ENCODE peak calls at places on chromosomes 2 and 18, in ten cellular contexts. One of them, this sample, is unnamed.

GRCh38 chr18:58321986-58322385 is 278.0 kb downstream of the NEDD4L start:
- DNase-seq in H9: no peak
- DNase-seq in OCI-LY7: peak
- DNase-seq in GM23248: peak
- DNase-seq in hepatocyte: peak
- DNase-seq in neuronal stem cell: no peak
- DNase-seq in fibroblast of lung: peak
- DNase-seq in SK-N-SH: peak
- DNase-seq in PC-9: peak
- DNase-seq in neural progenitor cell: peak
- DNase-seq in this sample: peak

GRCh38 chr2:161586517-161587167 is 37.6 kb upstream of the SLC4A10 start:
- DNase-seq in neural progenitor cell: peak
- DNase-seq in H9: no peak
- DNase-seq in GM23248: peak
- DNase-seq in SK-N-SH: peak
- DNase-seq in OCI-LY7: peak
- DNase-seq in hepatocyte: peak
- DNase-seq in fibroblast of lung: peak
- DNase-seq in neuronal stem cell: peak
- DNase-seq in PC-9: no peak
- DNase-seq in this sample: peak

GRCh38 chr2:157492189-157492773 is 48.4 kb upstream of the CYTIP start:
- DNase-seq in fibroblast of lung: peak
- DNase-seq in GM23248: peak
- DNase-seq in neural progenitor cell: peak
- DNase-seq in SK-N-SH: peak
- DNase-seq in neuronal stem cell: peak
- DNase-seq in hepatocyte: peak
- DNase-seq in OCI-LY7: peak
- DNase-seq in H9: peak
- DNase-seq in PC-9: no peak
- DNase-seq in this sample: peak

GRCh38 chr2:240791821-240792657 is 28.0 kb downstream of the KIF1A start:
- DNase-seq in neuronal stem cell: peak
- DNase-seq in H9: no peak
- DNase-seq in GM23248: no peak
- DNase-seq in neural progenitor cell: peak
- DNase-seq in hepatocyte: peak
- DNase-seq in PC-9: no peak
- DNase-seq in OCI-LY7: no peak
- DNase-seq in SK-N-SH: no peak
- DNase-seq in fibroblast of lung: no peak
- DNase-seq in this sample: no peak

GRCh38 chr2:100630473-100630977 is 67.7 kb downstream of the PDCL3 start:
- DNase-seq in hepatocyte: no peak
- DNase-seq in fibroblast of lung: no peak
- DNase-seq in PC-9: no peak
- DNase-seq in H9: no peak
- DNase-seq in SK-N-SH: no peak
- DNase-seq in GM23248: no peak
- DNase-seq in neuronal stem cell: no peak
- DNase-seq in neural progenitor cell: no peak
- DNase-seq in OCI-LY7: no peak
- DNase-seq in this sample: no peak

GRCh38 chr2:173866858-173867620 is 98.1 kb downstream of the SP3 start:
- DNase-seq in GM23248: peak
- DNase-seq in SK-N-SH: peak
- DNase-seq in OCI-LY7: no peak
- DNase-seq in fibroblast of lung: no peak
- DNase-seq in neuronal stem cell: no peak
- DNase-seq in H9: no peak
- DNase-seq in neural progenitor cell: peak
- DNase-seq in hepatocyte: no peak
- DNase-seq in PC-9: no peak
- DNase-seq in this sample: no peak

GRCh38 chr2:172063446-172063845 is 21.9 kb upstream of the DLX1 start:
- DNase-seq in fibroblast of lung: no peak
- DNase-seq in SK-N-SH: no peak
- DNase-seq in H9: no peak
- DNase-seq in neural progenitor cell: no peak
- DNase-seq in GM23248: no peak
- DNase-seq in OCI-LY7: no peak
- DNase-seq in hepatocyte: no peak
- DNase-seq in neuronal stem cell: no peak
- DNase-seq in PC-9: no peak
- DNase-seq in this sample: no peak

GRCh38 chr2:102024410-102024809 is 32.6 kb downstream of the IL1R2 start:
- DNase-seq in fibroblast of lung: no peak
- DNase-seq in H9: no peak
- DNase-seq in SK-N-SH: no peak
- DNase-seq in PC-9: no peak
- DNase-seq in neuronal stem cell: no peak
- DNase-seq in hepatocyte: no peak
- DNase-seq in neural progenitor cell: no peak
- DNase-seq in OCI-LY7: no peak
- DNase-seq in GM23248: no peak
- DNase-seq in this sample: no peak

GRCh38 chr18:39448942-39449341 is 1883.3 kb upstream of the CELF4 start:
- DNase-seq in PC-9: no peak
- DNase-seq in SK-N-SH: no peak
- DNase-seq in neural progenitor cell: no peak
- DNase-seq in neuronal stem cell: no peak
- DNase-seq in GM23248: peak
- DNase-seq in OCI-LY7: no peak
- DNase-seq in H9: no peak
- DNase-seq in hepatocyte: no peak
- DNase-seq in fibroblast of lung: no peak
- DNase-seq in this sample: no peak

GRCh38 chr2:78418041-78418440 is 607.5 kb upstream of the REG3G start:
- DNase-seq in hepatocyte: peak
- DNase-seq in neural progenitor cell: no peak
- DNase-seq in SK-N-SH: no peak
- DNase-seq in GM23248: no peak
- DNase-seq in fibroblast of lung: no peak
- DNase-seq in OCI-LY7: no peak
- DNase-seq in PC-9: no peak
- DNase-seq in H9: no peak
- DNase-seq in neuronal stem cell: no peak
- DNase-seq in this sample: no peak

GRCh38 chr2:76311713-76312112 is 601.0 kb upstream of the GCFC2 start:
- DNase-seq in H9: no peak
- DNase-seq in SK-N-SH: no peak
- DNase-seq in OCI-LY7: no peak
- DNase-seq in hepatocyte: no peak
- DNase-seq in fibroblast of lung: no peak
- DNase-seq in neuronal stem cell: no peak
- DNase-seq in GM23248: no peak
- DNase-seq in PC-9: no peak
- DNase-seq in neural progenitor cell: no peak
- DNase-seq in this sample: no peak

GRCh38 chr18:12885500-12885899 is 1.5 kb upstream of the PTPN2 start:
- DNase-seq in SK-N-SH: no peak
- DNase-seq in GM23248: no peak
- DNase-seq in H9: peak
- DNase-seq in neuronal stem cell: no peak
- DNase-seq in OCI-LY7: no peak
- DNase-seq in hepatocyte: no peak
- DNase-seq in neural progenitor cell: no peak
- DNase-seq in PC-9: no peak
- DNase-seq in fibroblast of lung: no peak
- DNase-seq in this sample: peak

GRCh38 chr2:121974919-121975654 is 219.6 kb downstream of the TSN start:
- DNase-seq in neural progenitor cell: peak
- DNase-seq in SK-N-SH: peak
- DNase-seq in PC-9: peak
- DNase-seq in hepatocyte: peak
- DNase-seq in H9: peak
- DNase-seq in fibroblast of lung: peak
- DNase-seq in neuronal stem cell: peak
- DNase-seq in OCI-LY7: peak
- DNase-seq in GM23248: peak
- DNase-seq in this sample: peak

GRCh38 chr18:26215247-26215970 is 10.8 kb upstream of the TAF4B start:
- DNase-seq in OCI-LY7: peak
- DNase-seq in GM23248: no peak
- DNase-seq in hepatocyte: no peak
- DNase-seq in neural progenitor cell: no peak
- DNase-seq in PC-9: no peak
- DNase-seq in neuronal stem cell: no peak
- DNase-seq in SK-N-SH: no peak
- DNase-seq in fibroblast of lung: no peak
- DNase-seq in H9: no peak
- DNase-seq in this sample: no peak

GRCh38 chr2:226211439-226211838 is 588.2 kb downstream of the IRS1 start:
- DNase-seq in fibroblast of lung: peak
- DNase-seq in OCI-LY7: no peak
- DNase-seq in GM23248: peak
- DNase-seq in PC-9: no peak
- DNase-seq in hepatocyte: no peak
- DNase-seq in SK-N-SH: no peak
- DNase-seq in H9: no peak
- DNase-seq in neuronal stem cell: no peak
- DNase-seq in neural progenitor cell: no peak
- DNase-seq in this sample: no peak

GRCh38 chr2:152222975-152223638 is 47.5 kb upstream of the STAM2 start:
- DNase-seq in GM23248: peak
- DNase-seq in neural progenitor cell: peak
- DNase-seq in fibroblast of lung: peak
- DNase-seq in hepatocyte: peak
- DNase-seq in neuronal stem cell: no peak
- DNase-seq in SK-N-SH: peak
- DNase-seq in PC-9: no peak
- DNase-seq in OCI-LY7: no peak
- DNase-seq in H9: no peak
- DNase-seq in this sample: peak

GRCh38 chr2:43611987-43612894 is 16.4 kb upstream of the THADA start:
- DNase-seq in OCI-LY7: peak
- DNase-seq in H9: peak
- DNase-seq in neural progenitor cell: peak
- DNase-seq in hepatocyte: peak
- DNase-seq in PC-9: peak
- DNase-seq in neuronal stem cell: peak
- DNase-seq in GM23248: peak
- DNase-seq in fibroblast of lung: peak
- DNase-seq in SK-N-SH: peak
- DNase-seq in this sample: peak
- H2AFZ ChIP-seq in OCI-LY7: no peak
- H2AFZ ChIP-seq in H9: no peak
- H2AFZ ChIP-seq in neural progenitor cell: peak
- H2AFZ ChIP-seq in hepatocyte: no peak
- H2AFZ ChIP-seq in PC-9: no peak
- H2AFZ ChIP-seq in neuronal stem cell: peak
- H2AFZ ChIP-seq in GM23248: no peak
- H2AFZ ChIP-seq in fibroblast of lung: no peak
- H2AFZ ChIP-seq in SK-N-SH: peak
- H2AFZ ChIP-seq in this sample: peak

GRCh38 chr2:45166229-45166890 is 157.1 kb upstream of the SIX2 start:
- DNase-seq in SK-N-SH: no peak
- DNase-seq in H9: no peak
- DNase-seq in OCI-LY7: no peak
- DNase-seq in fibroblast of lung: no peak
- DNase-seq in hepatocyte: no peak
- DNase-seq in neural progenitor cell: peak
- DNase-seq in GM23248: no peak
- DNase-seq in neuronal stem cell: peak
- DNase-seq in PC-9: no peak
- DNase-seq in this sample: no peak

GRCh38 chr2:45167885-45168284 is 158.6 kb upstream of the SIX2 start:
- DNase-seq in hepatocyte: no peak
- DNase-seq in fibroblast of lung: no peak
- DNase-seq in PC-9: no peak
- DNase-seq in H9: no peak
- DNase-seq in OCI-LY7: no peak
- DNase-seq in neural progenitor cell: peak
- DNase-seq in neuronal stem cell: peak
- DNase-seq in GM23248: no peak
- DNase-seq in SK-N-SH: no peak
- DNase-seq in this sample: peak

DNA sequence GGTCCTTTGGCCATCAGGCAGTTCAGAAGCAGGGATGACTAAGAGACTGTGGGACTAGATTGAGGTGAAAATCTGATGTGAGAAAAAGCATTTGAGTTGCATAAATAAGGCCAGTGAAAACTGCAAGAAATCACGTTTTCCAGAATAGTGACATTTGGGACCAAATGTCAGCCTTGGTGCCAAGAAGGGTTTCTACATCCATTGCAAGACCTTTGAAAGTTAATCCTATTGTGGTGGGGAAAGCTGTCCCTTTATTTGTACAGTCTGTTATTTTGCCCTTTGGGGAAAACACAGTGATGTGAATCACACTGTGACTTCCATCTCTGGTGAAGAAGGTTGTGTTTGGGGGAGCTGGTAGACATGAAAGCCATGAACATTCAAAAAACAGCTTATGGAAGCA is 153.5 kb upstream of the SIX2 start:
- DNase-seq in PC-9: no peak
- DNase-seq in GM23248: no peak
- DNase-seq in neural progenitor cell: no peak
- DNase-seq in SK-N-SH: no peak
- DNase-seq in neuronal stem cell: no peak
- DNase-seq in hepatocyte: no peak
- DNase-seq in fibroblast of lung: no peak
- DNase-seq in H9: no peak
- DNase-seq in OCI-LY7: no peak
- DNase-seq in this sample: no peak
- H3K27ac ChIP-seq in PC-9: no peak
- H3K27ac ChIP-seq in GM23248: no peak
- H3K27ac ChIP-seq in neural progenitor cell: no peak
- H3K27ac ChIP-seq in SK-N-SH: no peak
- H3K27ac ChIP-seq in neuronal stem cell: no peak
- H3K27ac ChIP-seq in hepatocyte: no peak
- H3K27ac ChIP-seq in fibroblast of lung: no peak
- H3K27ac ChIP-seq in H9: no peak
- H3K27ac ChIP-seq in OCI-LY7: no peak
- H3K27ac ChIP-seq in this sample: no peak

GRCh38 chr2:99389371-99389770 is 52.2 kb downstream of the EIF5B start:
- DNase-seq in SK-N-SH: no peak
- DNase-seq in GM23248: peak
- DNase-seq in hepatocyte: no peak
- DNase-seq in neural progenitor cell: no peak
- DNase-seq in H9: no peak
- DNase-seq in OCI-LY7: no peak
- DNase-seq in fibroblast of lung: peak
- DNase-seq in neuronal stem cell: no peak
- DNase-seq in PC-9: no peak
- DNase-seq in this sample: no peak
- H2AFZ ChIP-seq in SK-N-SH: no peak
- H2AFZ ChIP-seq in GM23248: no peak
- H2AFZ ChIP-seq in hepatocyte: no peak
- H2AFZ ChIP-seq in neural progenitor cell: no peak
- H2AFZ ChIP-seq in H9: no peak
- H2AFZ ChIP-seq in OCI-LY7: no peak
- H2AFZ ChIP-seq in fibroblast of lung: no peak
- H2AFZ ChIP-seq in neuronal stem cell: no peak
- H2AFZ ChIP-seq in PC-9: no peak
- H2AFZ ChIP-seq in this sample: no peak

DNA sequence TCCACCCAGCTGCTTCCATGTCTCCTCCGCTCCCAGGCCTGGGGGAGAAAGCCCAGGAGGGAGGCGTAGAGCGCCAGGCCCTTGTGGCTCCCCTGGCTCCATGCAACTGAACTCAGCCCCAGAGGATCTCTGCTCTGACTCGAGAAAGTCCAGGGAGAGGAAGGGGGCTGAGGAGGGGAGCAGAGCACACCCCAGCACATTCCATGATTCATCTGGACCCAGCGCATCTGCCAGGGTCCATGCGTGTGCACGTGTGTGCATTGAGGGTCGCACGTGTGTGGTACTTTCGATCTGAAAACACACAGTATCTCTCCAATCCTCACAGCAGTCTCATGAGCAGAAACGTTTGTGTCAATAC is 146.5 kb upstream of the ID2 start:
- DNase-seq in OCI-LY7: no peak
- DNase-seq in H9: no peak
- DNase-seq in hepatocyte: no peak
- DNase-seq in PC-9: no peak
- DNase-seq in neuronal stem cell: no peak
- DNase-seq in neural progenitor cell: no peak
- DNase-seq in GM23248: no peak
- DNase-seq in fibroblast of lung: no peak
- DNase-seq in SK-N-SH: no peak
- DNase-seq in this sample: no peak
- H3K27ac ChIP-seq in OCI-LY7: peak
- H3K27ac ChIP-seq in H9: no peak
- H3K27ac ChIP-seq in hepatocyte: peak
- H3K27ac ChIP-seq in PC-9: no peak
- H3K27ac ChIP-seq in neuronal stem cell: no peak
- H3K27ac ChIP-seq in neural progenitor cell: no peak
- H3K27ac ChIP-seq in GM23248: no peak
- H3K27ac ChIP-seq in fibroblast of lung: no peak
- H3K27ac ChIP-seq in SK-N-SH: no peak
- H3K27ac ChIP-seq in this sample: no peak

This sample was measured in GM23338.